ENCODE peak calls at places on chromosomes 12 and 14, in nine cellular contexts. F is stomach, E is prostate gland, J is A549, S is transverse colon, L is esophagus squamous epithelium, V is astrocyte, X is small intestine, I is thyroid gland. Z is an unnamed sample. For H3K4me1, the result is how much of the 10 kb centered on the place peaks cover.

GRCh38 chr12:63400746-63401145 is 249.7 kb upstream of the AVPR1A start:
- DNase-seq in F (no peak), E (no peak), J (peak), S (no peak), L (no peak), V (peak), X (peak), I (no peak), Z (no peak)

GRCh38 chr14:101876539-101876938 is 87.8 kb upstream of the DYNC1H1 start:
- DNase-seq in F (peak), E (peak), J (no peak), S (peak), L (peak), V (no peak), X (peak), I (peak), Z (peak)

GRCh38 chr12:70338531-70338930 is 27.6 kb upstream of the KCNMB4 start:
- DNase-seq in F (no peak), E (no peak), J (no peak), S (no peak), L (no peak), V (peak), X (no peak), I (no peak), Z (no peak)

GRCh38 chr14:105089746-105090492 is 24.7 kb upstream of the GPR132 start:
- DNase-seq in F (no peak), E (no peak), J (peak), S (no peak), L (no peak), V (no peak), X (no peak), I (no peak), Z (peak)

GRCh38 chr12:110223777-110224378 is 57.2 kb upstream of the ATP2A2 start:
- DNase-seq in F (no peak), E (no peak), J (peak), S (no peak), L (no peak), V (peak), X (no peak), I (no peak), Z (no peak)

GRCh38 chr12:104638218-104638617 is 181.5 kb downstream of the CHST11 start:
- DNase-seq in F (no peak), E (no peak), J (no peak), S (no peak), L (no peak), V (no peak), X (no peak), I (no peak), Z (no peak)

GRCh38 chr12:42421844-42422779 is 96.1 kb downstream of the PPHLN1 start:
- DNase-seq in F (no peak), E (no peak), J (peak), S (no peak), L (no peak), V (peak), X (no peak), I (no peak), Z (no peak)

GRCh38 chr12:113161415-113162016 is 12.0 kb downstream of the CFAP73 start:
- DNase-seq in F (no peak), E (no peak), J (peak), S (no peak), L (no peak), V (peak), X (no peak), I (peak), Z (no peak)

GRCh38 chr12:104121001-104121400 is 17.0 kb downstream of the NFYB start:
- DNase-seq in F (no peak), E (no peak), J (peak), S (no peak), L (no peak), V (peak), X (no peak), I (no peak), Z (no peak)

GRCh38 chr12:123231931-123232330 is 1.0 kb downstream of the MPHOSPH9 start:
- DNase-seq in F (no peak), E (no peak), J (no peak), S (no peak), L (no peak), V (no peak), X (no peak), I (no peak), Z (no peak)

GRCh38 chr12:29240441-29240840 is 91.4 kb downstream of the FAR2 start:
- DNase-seq in F (no peak), E (no peak), J (no peak), S (no peak), L (no peak), V (no peak), X (no peak), I (no peak), Z (no peak)

GRCh38 chr14:94005324-94005723 is 8.2 kb downstream of the CCDC197 start:
- DNase-seq in F (no peak), E (no peak), J (no peak), S (no peak), L (no peak), V (no peak), X (no peak), I (no peak), Z (no peak)

GRCh38 chr14:101101456-101102056 is 198.0 kb upstream of the RTL1 start:
- DNase-seq in F (no peak), E (no peak), J (peak), S (no peak), L (no peak), V (peak), X (no peak), I (no peak), Z (no peak)

GRCh38 chr14:72679591-72680151 is 214.2 kb downstream of the DPF3 start:
- DNase-seq in F (no peak), E (no peak), J (no peak), S (no peak), L (no peak), V (no peak), X (no peak), I (no peak), Z (no peak)

GRCh38 chr14:37673439-37673838 is 78.0 kb downstream of the TTC6 start:
- DNase-seq in F (no peak), E (no peak), J (no peak), S (no peak), L (no peak), V (no peak), X (no peak), I (no peak), Z (no peak)

GRCh38 chr14:105852378-105853088 is 326.1 kb downstream of the TMEM121 start:
- DNase-seq in F (no peak), E (no peak), J (no peak), S (peak), L (no peak), V (no peak), X (no peak), I (no peak), Z (no peak)

GRCh38 chr14:88270781-88271180 is 52.3 kb downstream of the KCNK10 start:
- DNase-seq in F (peak), E (no peak), J (no peak), S (peak), L (no peak), V (no peak), X (peak), I (no peak), Z (peak)

GRCh38 chr12:104555650-104556049 is 98.9 kb downstream of the CHST11 start:
- DNase-seq in F (no peak), E (peak), J (no peak), S (no peak), L (no peak), V (no peak), X (no peak), I (peak), Z (no peak)

DNA sequence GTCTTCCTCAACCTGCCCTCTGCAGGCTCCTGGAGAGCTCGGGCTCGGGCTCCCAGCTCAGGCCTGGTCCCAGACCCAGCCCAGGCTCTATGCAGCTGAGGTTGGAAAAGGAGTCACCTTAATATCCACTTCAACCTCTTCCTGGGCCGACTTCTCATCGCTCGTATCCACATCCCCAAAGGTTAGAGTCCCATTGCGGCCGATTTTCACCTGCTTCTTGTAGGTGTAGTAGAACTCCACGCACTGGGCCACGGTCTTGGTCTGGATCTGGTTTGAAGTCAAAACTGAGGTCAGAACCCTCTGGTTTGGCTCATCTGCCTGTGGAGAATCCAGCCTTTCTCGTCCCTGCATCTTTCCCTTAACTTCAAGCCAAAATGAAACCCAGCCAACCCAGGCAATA is 8.4 kb upstream of the PNMA1 start:
- DNase-seq in F (no peak), E (no peak), J (no peak), S (no peak), L (no peak), V (no peak), X (no peak), I (no peak), Z (no peak)
- H3K4me1 ChIP-seq in F (half or more), E (under half), J (under half), S (under half), L (half or more), V (half or more), X (under half), I (under half), Z (under half)

GRCh38 chr12:54262403-54262925 is 17.5 kb downstream of the CBX5 start:
- DNase-seq in F (no peak), E (no peak), J (peak), S (no peak), L (no peak), V (peak), X (peak), I (peak), Z (no peak)
- H3K4me3 ChIP-seq in F (no peak), E (no peak), J (no peak), S (no peak), L (no peak), V (peak), X (no peak), I (no peak), Z (no peak)

GRCh38 chr12:53380104-53380796 is at the start of gene SP1:
- DNase-seq in F (peak), E (peak), J (peak), S (peak), L (peak), V (peak), X (peak), I (peak), Z (peak)
- H3K4me1 ChIP-seq in F (half or more), E (under half), J (under half), S (under half), L (half or more), V (under half), X (under half), I (under half), Z (half or more)

GRCh38 chr12:48160807-48161206 is 3.5 kb upstream of the ASB8 start:
- DNase-seq in F (no peak), E (no peak), J (no peak), S (no peak), L (no peak), V (peak), X (no peak), I (peak), Z (no peak)

GRCh38 chr12:48157016-48157888 is at the start of gene ASB8:
- DNase-seq in F (peak), E (peak), J (peak), S (peak), L (peak), V (peak), X (peak), I (peak), Z (peak)

GRCh38 chr12:48159976-48160525 is 2.7 kb upstream of the ASB8 start:
- DNase-seq in F (no peak), E (no peak), J (no peak), S (no peak), L (no peak), V (peak), X (no peak), I (no peak), Z (no peak)

GRCh38 chr12:48156648-48157015 is 683 bp downstream of the ASB8 start:
- DNase-seq in F (no peak), E (no peak), J (no peak), S (no peak), L (no peak), V (no peak), X (no peak), I (no peak), Z (no peak)

DNA sequence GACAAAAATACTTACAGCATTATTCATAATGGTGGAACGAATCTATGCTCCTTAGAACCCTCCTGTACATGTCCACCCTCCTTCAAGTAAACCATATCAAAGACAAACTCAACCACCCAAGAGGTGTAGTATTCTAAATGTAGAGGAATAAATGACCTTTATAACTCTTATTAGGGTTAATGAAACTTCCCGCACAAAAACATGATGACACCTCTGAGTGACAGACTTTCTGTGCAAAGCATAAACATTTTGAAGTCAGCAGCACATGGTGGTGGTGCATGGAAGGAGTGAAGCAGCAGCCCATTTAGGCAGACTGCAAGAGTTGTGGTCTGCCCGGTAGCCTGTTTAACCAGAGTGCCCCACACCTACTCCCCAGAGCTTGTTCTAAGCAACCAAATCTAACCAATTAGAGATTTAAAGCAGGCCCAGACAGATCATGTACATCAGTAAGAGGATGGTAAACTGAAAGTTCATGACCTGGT is 615 bp upstream of the ASB8 start:
- DNase-seq in F (no peak), E (no peak), J (no peak), S (no peak), L (no peak), V (no peak), X (no peak), I (no peak), Z (no peak)
- H3K4me3 ChIP-seq in F (peak), E (peak), J (peak), S (peak), L (peak), V (peak), X (no peak), I (no peak), Z (no peak)

GRCh38 chr12:24947541-24948451 is 1.1 kb downstream of the BCAT1 start:
- DNase-seq in F (no peak), E (no peak), J (no peak), S (no peak), L (no peak), V (no peak), X (no peak), I (no peak), Z (no peak)
- H3K4me1 ChIP-seq in F (under half), E (under half), J (under half), S (under half), L (under half), V (under half), X (under half), I (under half), Z (under half)